ENCODE peak calls at places on chromosomes 1 and 21, in four cellular contexts. J, Z, C and U are unnamed samples.

GRCh38 chr1:7679873-7680790 is 91.0 kb upstream of the VAMP3 start:
- DNase-seq in J (no peak), Z (no peak), C (peak), U (no peak)

GRCh38 chr1:9883585-9884449 is 26.3 kb downstream of the CTNNBIP1 start:
- DNase-seq in J (no peak), Z (no peak), C (no peak), U (no peak)

GRCh38 chr1:181726608-181727007 is 243.3 kb downstream of the CACNA1E start:
- DNase-seq in J (no peak), Z (no peak), C (no peak), U (no peak)

GRCh38 chr1:100074604-100075395 is 57.9 kb downstream of the SASS6 start:
- DNase-seq in J (no peak), Z (no peak), C (no peak), U (no peak)

GRCh38 chr1:243179714-243180113 is 75.4 kb downstream of the CEP170 start:
- DNase-seq in J (no peak), Z (no peak), C (no peak), U (no peak)

GRCh38 chr1:159468321-159468720 is 28.8 kb downstream of the OR10J1 start:
- DNase-seq in J (no peak), Z (no peak), C (no peak), U (no peak)

GRCh38 chr1:77948841-77949424 is 29.9 kb downstream of the FUBP1 start:
- DNase-seq in J (no peak), Z (peak), C (no peak), U (no peak)

GRCh38 chr1:167714851-167715652 is 6.7 kb upstream of the MPZL1 start:
- DNase-seq in J (peak), Z (peak), C (peak), U (peak)

GRCh38 chr1:204448321-204448964 is 36.8 kb upstream of the PPP1R15B start:
- DNase-seq in J (no peak), Z (no peak), C (no peak), U (no peak)

GRCh38 chr1:209435654-209436566 is 147.6 kb upstream of the CAMK1G start:
- DNase-seq in J (peak), Z (peak), C (peak), U (no peak)

GRCh38 chr21:36347278-36347961 is 27.4 kb downstream of the MORC3 start:
- DNase-seq in J (no peak), Z (no peak), C (no peak), U (no peak)

GRCh38 chr1:186617860-186618780 is 62.1 kb downstream of the PTGS2 start:
- DNase-seq in J (peak), Z (no peak), C (no peak), U (peak)

GRCh38 chr1:230167419-230167852 is 100.4 kb downstream of the GALNT2 start:
- DNase-seq in J (no peak), Z (peak), C (peak), U (no peak)

GRCh38 chr1:220426989-220427388 is 100.9 kb upstream of the MARK1 start:
- DNase-seq in J (no peak), Z (no peak), C (no peak), U (no peak)

GRCh38 chr1:39462074-39462473 is 29.4 kb upstream of the BMP8A start:
- DNase-seq in J (no peak), Z (no peak), C (peak), U (no peak)

GRCh38 chr1:61434276-61434675 is 290.7 kb downstream of the TM2D1 start:
- DNase-seq in J (no peak), Z (no peak), C (no peak), U (no peak)

GRCh38 chr1:208349679-208350330 is 105.6 kb upstream of the PLXNA2 start:
- DNase-seq in J (no peak), Z (no peak), C (no peak), U (no peak)

GRCh38 chr21:27570306-27570868 is 603.5 kb upstream of the ADAMTS5 start:
- DNase-seq in J (peak), Z (no peak), C (peak), U (no peak)

GRCh38 chr1:183318433-183318832 is 99.7 kb downstream of the NMNAT2 start:
- DNase-seq in J (peak), Z (peak), C (peak), U (peak)

GRCh38 chr1:18649713-18650370 is 19.2 kb downstream of the PAX7 start:
- DNase-seq in J (no peak), Z (no peak), C (no peak), U (no peak)

GRCh38 chr1:169427081-169427611 is at the start of gene CCDC181:
- DNase-seq in J (peak), Z (no peak), C (peak), U (peak)

GRCh38 chr1:3004285-3005205 is 16.7 kb upstream of the ACTRT2 start:
- DNase-seq in J (no peak), Z (no peak), C (no peak), U (peak)

GRCh38 chr1:189313488-189313887 is 1164.2 kb downstream of the BRINP3 start:
- DNase-seq in J (no peak), Z (no peak), C (no peak), U (no peak)

GRCh38 chr1:30518186-30518585 is 205.2 kb downstream of the MATN1 start:
- DNase-seq in J (no peak), Z (no peak), C (no peak), U (peak)

GRCh38 chr1:50735443-50735842 is 224.6 kb downstream of the FAF1 start:
- DNase-seq in J (no peak), Z (no peak), C (peak), U (no peak)

GRCh38 chr1:48674641-48675040 is 102.0 kb downstream of the BEND5 start:
- DNase-seq in J (no peak), Z (peak), C (peak), U (no peak)

GRCh38 chr1:201176931-201177330 is 13.7 kb upstream of the IGFN1 start:
- DNase-seq in J (no peak), Z (no peak), C (no peak), U (peak)

GRCh38 chr1:82160036-82160435 is 359.3 kb downstream of the ADGRL2 start:
- DNase-seq in J (no peak), Z (no peak), C (peak), U (no peak)

GRCh38 chr1:197614916-197615692 is 160.2 kb downstream of the DENND1B start:
- DNase-seq in J (peak), Z (peak), C (peak), U (no peak)

GRCh38 chr1:37859507-37860345 is at the start of gene MTF1:
- DNase-seq in J (peak), Z (peak), C (peak), U (peak)

GRCh38 chr1:108121361-108122143 is 78.6 kb downstream of the SLC25A24 start:
- DNase-seq in J (no peak), Z (no peak), C (no peak), U (no peak)

GRCh38 chr1:40802078-40803075 is 18.8 kb downstream of the KCNQ4 start:
- DNase-seq in J (peak), Z (peak), C (peak), U (peak)

GRCh38 chr21:16426936-16427335 is 697.2 kb downstream of the USP25 start:
- DNase-seq in J (no peak), Z (no peak), C (no peak), U (no peak)

GRCh38 chr1:32272557-32273388 is 19.1 kb upstream of the HDAC1 start:
- DNase-seq in J (no peak), Z (no peak), C (no peak), U (no peak)

GRCh38 chr1:185987611-185988441 is 253.6 kb downstream of the HMCN1 start:
- DNase-seq in J (no peak), Z (no peak), C (no peak), U (no peak)

GRCh38 chr1:226986496-226987178 is 46.5 kb downstream of the COQ8A start:
- DNase-seq in J (no peak), Z (no peak), C (no peak), U (no peak)

GRCh38 chr1:47578026-47578861 is 140.4 kb downstream of the FOXD2 start:
- DNase-seq in J (peak), Z (peak), C (no peak), U (peak)

GRCh38 chr1:22291494-22291893 is 148.6 kb upstream of the WNT4 start:
- DNase-seq in J (no peak), Z (no peak), C (no peak), U (no peak)